ENCODE peak calls at places on chromosomes 16 and 17, in seven cellular contexts. M, I, B, A, R, C and H are unnamed samples.

GRCh38 chr17:40284085-40284713 is 3.5 kb upstream of the CDC6 start:
- DNase-seq in M (peak; percentile 83), I (no peak), B (peak; percentile 56), A (no peak), R (peak; percentile 85), C (peak; percentile 88), H (no peak)

GRCh38 chr17:3659541-3660111 is 8.8 kb downstream of the TAX1BP3 start:
- DNase-seq in M (peak; percentile 83), I (peak; percentile 42), B (no peak), A (no peak), R (peak; percentile 77), C (peak; percentile 76), H (no peak)

GRCh38 chr17:67435122-67435521 is 58.0 kb downstream of the PITPNC1 start:
- DNase-seq in M (no peak), I (no peak), B (no peak), A (no peak), R (peak; percentile 33), C (peak; percentile 98), H (no peak)

GRCh38 chr17:51803161-51803560 is 355.4 kb downstream of the CA10 start:
- DNase-seq in M (no peak), I (no peak), B (peak; percentile 31), A (no peak), R (no peak), C (no peak), H (no peak)

GRCh38 chr16:56836410-56836834 is 28.6 kb upstream of the SLC12A3 start:
- DNase-seq in M (no peak), I (no peak), B (no peak), A (no peak), R (no peak), C (no peak), H (no peak)

GRCh38 chr17:4900231-4901107 is 1.1 kb downstream of the C17orf107 start:
- DNase-seq in M (no peak), I (peak; percentile 94), B (peak; percentile 65), A (no peak), R (no peak), C (peak; percentile 26), H (no peak)

GRCh38 chr17:32689348-32689747 is 187.6 kb downstream of the MYO1D start:
- DNase-seq in M (no peak), I (no peak), B (no peak), A (no peak), R (no peak), C (no peak), H (no peak)

GRCh38 chr17:4856271-4856936 is 23.3 kb downstream of the MINK1 start:
- DNase-seq in M (no peak), I (no peak), B (no peak), A (no peak), R (no peak), C (no peak), H (no peak)

GRCh38 chr17:73064084-73064938 is 28.2 kb downstream of the SLC39A11 start:
- DNase-seq in M (no peak), I (no peak), B (no peak), A (no peak), R (peak; percentile 2), C (no peak), H (no peak)

GRCh38 chr16:278863-279366 is 1.5 kb upstream of the ARHGDIG start:
- DNase-seq in M (peak; percentile 17), I (no peak), B (peak; percentile 72), A (no peak), R (peak; percentile 37), C (no peak), H (no peak)

GRCh38 chr17:41835800-41836549 is at the start of gene NT5C3B:
- DNase-seq in M (no peak), I (peak; percentile 78), B (peak; percentile 48), A (no peak), R (peak; percentile 41), C (peak; percentile 35), H (peak; percentile 41)

GRCh38 chr17:43784628-43785101 is 4.4 kb downstream of the CFAP97D1 start:
- DNase-seq in M (peak; percentile 83), I (no peak), B (no peak), A (no peak), R (peak; percentile 77), C (no peak), H (no peak)

GRCh38 chr17:78628547-78629435 is 51.6 kb upstream of the DNAH17 start:
- DNase-seq in M (no peak), I (no peak), B (no peak), A (no peak), R (no peak), C (no peak), H (no peak)

GRCh38 chr17:39271546-39271945 is 45.8 kb upstream of the STAC2 start:
- DNase-seq in M (peak; percentile 52), I (no peak), B (no peak), A (no peak), R (no peak), C (no peak), H (no peak)
- H2BK5ac ChIP-seq in M (no peak overlapping the region), I (no peak overlapping the region), B (no peak overlapping the region), A (no peak overlapping the region), R (no peak overlapping the region), C (no peak overlapping the region), H (no peak overlapping the region)

GRCh38 chr17:48240562-48241130 is 133.1 kb downstream of the SNX11 start:
- DNase-seq in M (peak; percentile 11), I (no peak), B (peak; percentile 42), A (no peak), R (peak; percentile 54), C (no peak), H (no peak)
- H3K4me2 ChIP-seq in M (no peak overlapping the region), I (no peak overlapping the region), B (no peak overlapping the region), A (no peak overlapping the region), R (no peak overlapping the region), C (no peak overlapping the region), H (no peak overlapping the region)

GRCh38 chr16:89012622-89012995 is 35.6 kb upstream of the CBFA2T3 start:
- DNase-seq in M (no peak), I (no peak), B (no peak), A (no peak), R (no peak), C (no peak), H (no peak)
- H3K18ac ChIP-seq in M (no peak overlapping the region), I (no peak overlapping the region), B (no peak overlapping the region), A (no peak overlapping the region), R (no peak overlapping the region), C (no peak overlapping the region), H (no peak overlapping the region)

DNA sequence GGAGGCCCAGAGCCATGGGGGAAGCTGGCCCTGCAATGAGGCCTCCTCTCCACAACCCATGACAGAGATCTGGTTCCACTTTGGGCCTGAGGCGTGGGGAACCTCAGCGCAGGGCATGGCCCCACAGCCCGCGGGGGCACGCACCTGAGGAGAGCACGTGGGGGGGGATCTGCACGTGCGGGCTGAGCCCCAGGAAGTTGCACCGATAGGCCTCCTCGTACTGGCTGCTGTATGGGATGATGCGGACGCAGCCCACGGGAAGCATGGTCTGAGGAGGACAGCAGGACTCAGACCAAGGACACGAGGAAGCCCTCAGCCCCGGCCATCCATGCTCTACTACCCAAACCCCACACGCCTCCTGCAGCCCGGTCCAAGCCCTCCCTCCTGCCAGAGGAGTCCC is 10.1 kb upstream of the PLD6 start:
- DNase-seq in M (no peak), I (peak; percentile 28), B (no peak), A (no peak), R (no peak), C (no peak), H (no peak)
- H2BK5ac ChIP-seq in M (no peak overlapping the region), I (no peak overlapping the region), B (no peak overlapping the region), A (no peak overlapping the region), R (no peak overlapping the region), C (no peak overlapping the region), H (peak overlapping the region; percentile 24)